ENCODE peak calls at places on chromosome 9, in ten cellular contexts. R is AG04449; M is activated CD4-positive, alpha-beta memory T cell treated with anti-CD3 and anti-CD28 coated beads for 36 hours; D is islet precursor cell; X is stimulated activated CD8-positive, alpha-beta memory T cell treated with anti-CD3 and anti-CD28 coated beads, Interleukin-4, amount 100 ng/mL, for 1 hour; K is activated effector memory CD4-positive, alpha-beta T cell treated with anti-CD3 and anti-CD28 coated beads, Interleukin-2, amount 50 U/mL, for 16 hours; A is GF-D8; G is Caco-2; I is amniotic stem cell; J is NCI-H1105 treated with DMSO at 0.1 percent for 48 hours. Z is an unnamed sample.

GRCh38 chr9:35754264-35754663 is at the start of gene MSMP:
- DNase-seq in K (no peak), J (no peak), M (no peak), I (no peak), R (no peak), G (no peak), A (no peak), X (no peak), D (no peak), Z (no peak)

GRCh38 chr9:19162956-19163355 is 35.7 kb upstream of the PLIN2 start:
- DNase-seq in R (no peak), M (no peak), A (peak), I (no peak), X (no peak), G (no peak), K (no peak), D (no peak), J (no peak), Z (no peak)

GRCh38 chr9:132187006-132187760 is 25.3 kb downstream of the NTNG2 start:
- DNase-seq in K (no peak), J (no peak), A (no peak), I (no peak), G (no peak), D (no peak), M (no peak), R (no peak), X (no peak), Z (no peak)

GRCh38 chr9:133953976-133954709 is 38.0 kb downstream of the VAV2 start:
- DNase-seq in X (no peak), R (no peak), J (no peak), K (no peak), G (no peak), D (no peak), M (no peak), I (no peak), A (no peak), Z (no peak)

GRCh38 chr9:72856985-72857631 is 95.7 kb downstream of the ALDH1A1 start:
- DNase-seq in D (no peak), M (no peak), R (peak), A (no peak), K (no peak), X (no peak), I (peak), G (no peak), J (peak), Z (no peak)

GRCh38 chr9:112831281-112831851 is 59.3 kb downstream of the SLC46A2 start:
- DNase-seq in K (no peak), R (no peak), A (no peak), X (no peak), J (no peak), I (no peak), M (no peak), G (no peak), D (no peak), Z (no peak)

GRCh38 chr9:120917989-120918630 is 8.5 kb downstream of the TRAF1 start:
- DNase-seq in I (no peak), A (no peak), X (no peak), K (peak), R (no peak), M (peak), J (no peak), D (no peak), G (no peak), Z (no peak)

GRCh38 chr9:16828335-16829281 is 41.9 kb downstream of the BNC2 start:
- DNase-seq in X (no peak), D (peak), G (no peak), J (no peak), A (no peak), K (no peak), I (no peak), R (no peak), M (no peak), Z (peak)

GRCh38 chr9:69056416-69056815 is 20.9 kb downstream of the FXN start:
- DNase-seq in R (no peak), A (no peak), G (no peak), I (no peak), D (no peak), J (no peak), K (no peak), X (no peak), M (no peak), Z (no peak)

GRCh38 chr9:24497671-24498070 is 48.0 kb downstream of the IZUMO3 start:
- DNase-seq in J (no peak), G (no peak), I (no peak), M (no peak), K (no peak), X (no peak), A (no peak), D (no peak), R (no peak), Z (no peak)

GRCh38 chr9:81268048-81268447 is 421.3 kb downstream of the TLE1 start:
- DNase-seq in I (no peak), G (no peak), K (no peak), D (no peak), M (no peak), A (no peak), J (no peak), R (no peak), X (no peak), Z (no peak)

GRCh38 chr9:35776018-35776417 is 15.4 kb upstream of the NPR2 start:
- DNase-seq in M (no peak), G (no peak), R (no peak), D (no peak), J (peak), K (no peak), A (peak), X (no peak), I (no peak), Z (no peak)

GRCh38 chr9:36937346-36937745 is 96.7 kb downstream of the PAX5 start:
- DNase-seq in X (no peak), I (no peak), D (no peak), A (no peak), K (no peak), M (no peak), G (no peak), J (no peak), R (no peak), Z (no peak)

GRCh38 chr9:121835581-121836381 is 184.3 kb downstream of the DAB2IP start:
- DNase-seq in J (no peak), G (no peak), X (no peak), D (peak), K (no peak), A (no peak), I (no peak), M (no peak), R (no peak), Z (no peak)

GRCh38 chr9:89768051-89768450 is 163.2 kb downstream of the GADD45G start:
- DNase-seq in K (no peak), I (no peak), A (no peak), R (no peak), X (no peak), D (no peak), G (no peak), J (no peak), M (no peak), Z (no peak)

GRCh38 chr9:35349287-35349990 is 140.5 kb upstream of the RUSC2 start:
- DNase-seq in X (no peak), M (no peak), I (no peak), A (no peak), J (no peak), G (no peak), D (no peak), K (no peak), R (no peak), Z (no peak)

GRCh38 chr9:14209399-14209990 is 104.4 kb downstream of the NFIB start:
- DNase-seq in J (no peak), M (no peak), A (no peak), R (no peak), K (no peak), I (no peak), X (no peak), G (no peak), D (no peak), Z (no peak)

GRCh38 chr9:38634315-38634714 is 13.9 kb upstream of the ANKRD18A start:
- DNase-seq in J (no peak), R (no peak), X (no peak), D (no peak), M (no peak), A (no peak), I (no peak), K (no peak), G (no peak), Z (no peak)

GRCh38 chr9:107155244-107155817 is 127.7 kb upstream of the RAD23B start:
- DNase-seq in X (no peak), M (no peak), D (no peak), I (no peak), K (no peak), J (no peak), G (no peak), R (no peak), A (no peak), Z (no peak)

GRCh38 chr9:134554750-134555655 is 86.6 kb upstream of the COL5A1 start:
- DNase-seq in G (no peak), X (no peak), A (no peak), D (peak), J (no peak), K (no peak), R (no peak), I (no peak), M (no peak), Z (no peak)

GRCh38 chr9:85237478-85237877 is 504.3 kb downstream of the AGTPBP1 start:
- DNase-seq in K (no peak), D (no peak), A (no peak), X (no peak), G (no peak), J (no peak), M (no peak), I (no peak), R (no peak), Z (no peak)

GRCh38 chr9:112771359-112772214 is 21.0 kb downstream of the SNX30 start:
- DNase-seq in J (no peak), X (no peak), I (no peak), D (no peak), M (no peak), K (peak), A (no peak), G (no peak), R (no peak), Z (no peak)

GRCh38 chr9:111877420-111877819 is 19.2 kb upstream of the UGCG start:
- DNase-seq in M (no peak), K (no peak), A (no peak), R (no peak), D (no peak), G (no peak), X (no peak), I (no peak), J (no peak), Z (no peak)

GRCh38 chr9:99005651-99006050 is 61.9 kb downstream of the COL15A1 start:
- DNase-seq in R (no peak), K (no peak), A (no peak), X (no peak), M (no peak), G (no peak), J (no peak), D (no peak), I (no peak), Z (no peak)

GRCh38 chr9:98018347-98018746 is 35.2 kb downstream of the ANP32B start:
- DNase-seq in G (no peak), X (no peak), M (no peak), J (no peak), K (no peak), I (no peak), D (peak), A (no peak), R (no peak), Z (no peak)

GRCh38 chr9:78132688-78133033 is 101.0 kb upstream of the GNAQ start:
- DNase-seq in D (no peak), G (no peak), X (no peak), J (no peak), M (no peak), A (no peak), K (no peak), I (no peak), R (no peak), Z (no peak)

GRCh38 chr9:113186241-113186755 is 34.8 kb downstream of the FKBP15 start:
- DNase-seq in A (no peak), G (no peak), X (no peak), J (no peak), K (no peak), M (no peak), D (no peak), R (no peak), I (no peak), Z (no peak)

GRCh38 chr9:79682076-79682736 is 110.4 kb downstream of the TLE4 start:
- DNase-seq in X (no peak), J (no peak), A (no peak), G (peak), I (no peak), R (no peak), M (no peak), K (no peak), D (peak), Z (no peak)

GRCh38 chr9:127789179-127789578 is 3.3 kb downstream of the CDK9 start:
- DNase-seq in M (no peak), I (no peak), X (no peak), K (no peak), A (no peak), J (no peak), D (no peak), G (no peak), R (no peak), Z (no peak)

GRCh38 chr9:112631313-112631712 is 86.6 kb downstream of the INIP start:
- DNase-seq in A (peak), X (no peak), D (no peak), I (no peak), R (no peak), K (no peak), J (no peak), M (no peak), G (no peak), Z (no peak)

GRCh38 chr9:116115731-116116353 is 37.7 kb upstream of the PAPPA start:
- DNase-seq in R (no peak), D (peak), X (no peak), G (no peak), K (no peak), A (no peak), I (no peak), J (no peak), M (no peak), Z (no peak)

GRCh38 chr9:25681270-25681669 is 3.0 kb upstream of the TUSC1 start:
- DNase-seq in I (peak), R (peak), K (no peak), D (no peak), A (no peak), M (no peak), J (no peak), G (no peak), X (no peak), Z (no peak)

GRCh38 chr9:21506910-21507795 is 25.0 kb upstream of the IFNE start:
- DNase-seq in M (no peak), X (no peak), J (no peak), D (no peak), I (peak), G (peak), A (no peak), K (no peak), R (peak), Z (no peak)

GRCh38 chr9:15404171-15404570 is 18.5 kb upstream of the SNAPC3 start:
- DNase-seq in D (no peak), A (no peak), J (no peak), R (no peak), X (no peak), K (no peak), G (no peak), M (no peak), I (no peak), Z (no peak)

GRCh38 chr9:5263568-5264218 is 32.5 kb downstream of the INSL4 start:
- DNase-seq in A (no peak), J (no peak), M (no peak), X (no peak), K (no peak), I (no peak), D (no peak), R (no peak), G (no peak), Z (no peak)